ENCODE peak calls at places on chromosomes 1 and 21, in six cellular contexts. R, M, F, L, S and X are unnamed samples.

GRCh38 chr1:214581785-214582184 is 21.2 kb upstream of the CENPF start:
- DNase-seq in S (peak), R (no peak), F (no peak), M (peak), L (no peak), X (peak)

GRCh38 chr1:246647513-246647912 is 76.7 kb upstream of the SCCPDH start:
- DNase-seq in M (no peak), F (no peak), S (no peak), R (no peak), L (no peak), X (peak)

GRCh38 chr1:9558946-9559545 is 19.8 kb downstream of the SLC25A33 start:
- DNase-seq in S (no peak), M (no peak), F (no peak), R (no peak), L (no peak), X (no peak)

GRCh38 chr1:154857441-154858215 is 12.5 kb downstream of the KCNN3 start:
- DNase-seq in M (no peak), L (no peak), R (no peak), F (no peak), S (no peak), X (no peak)

GRCh38 chr1:227844320-227845114 is 29.0 kb downstream of the PRSS38 start:
- DNase-seq in S (no peak), F (no peak), L (no peak), M (no peak), R (no peak), X (no peak)

GRCh38 chr1:167722152-167722869 is 529 bp downstream of the MPZL1 start:
- DNase-seq in L (no peak), F (no peak), M (peak), R (no peak), S (peak), X (no peak)

GRCh38 chr1:209168204-209168603 is 415.3 kb upstream of the CAMK1G start:
- DNase-seq in S (peak), M (peak), R (no peak), L (no peak), F (no peak), X (peak)

GRCh38 chr1:74508449-74508848 is 4.0 kb downstream of the LRRC53 start:
- DNase-seq in L (no peak), S (no peak), M (no peak), R (no peak), F (no peak), X (no peak)

GRCh38 chr1:4657920-4658585 is 3.6 kb downstream of the AJAP1 start:
- DNase-seq in R (no peak), F (no peak), M (no peak), S (no peak), L (peak), X (no peak)

GRCh38 chr1:155975375-155976061 is 2.8 kb downstream of the ARHGEF2 start:
- DNase-seq in R (no peak), L (peak), F (no peak), M (no peak), S (no peak), X (no peak)

GRCh38 chr1:183911285-183911684 is 106.4 kb downstream of the RGL1 start:
- DNase-seq in R (no peak), L (no peak), F (no peak), M (no peak), S (no peak), X (no peak)

GRCh38 chr1:77412069-77412793 is 130.4 kb downstream of the AK5 start:
- DNase-seq in M (peak), F (no peak), S (no peak), L (no peak), R (no peak), X (peak)

GRCh38 chr1:45326627-45327591 is at the start of gene HPDL:
- DNase-seq in F (no peak), M (peak), L (peak), R (no peak), S (peak), X (peak)

GRCh38 chr21:43268804-43269186 is 100.0 kb downstream of the CRYAA start:
- DNase-seq in M (no peak), R (peak), S (no peak), F (no peak), L (no peak), X (no peak)

GRCh38 chr21:38440746-38441145 is 57.5 kb downstream of the ERG start:
- DNase-seq in M (peak), R (no peak), S (no peak), F (no peak), L (no peak), X (no peak)

GRCh38 chr1:91026320-91026719 is 4.5 kb upstream of the ZNF644 start:
- DNase-seq in L (no peak), F (no peak), S (no peak), R (no peak), M (no peak), X (no peak)

GRCh38 chr1:41851589-41851988 is 67.1 kb downstream of the HIVEP3 start:
- DNase-seq in S (no peak), R (no peak), M (peak), L (no peak), F (no peak), X (peak)

GRCh38 chr1:55131801-55132200 is 83.4 kb downstream of the USP24 start:
- DNase-seq in M (peak), R (no peak), S (no peak), L (no peak), F (no peak), X (peak)

GRCh38 chr1:4702464-4702863 is 48.1 kb downstream of the AJAP1 start:
- DNase-seq in M (no peak), L (no peak), F (no peak), R (no peak), S (no peak), X (no peak)

GRCh38 chr1:8443558-8444194 is 125.8 kb downstream of the SLC45A1 start:
- DNase-seq in R (no peak), S (no peak), M (peak), F (no peak), L (no peak), X (peak)

GRCh38 chr1:33383974-33384767 is 46.7 kb downstream of the PHC2 start:
- DNase-seq in M (peak), L (no peak), F (peak), S (no peak), R (no peak), X (peak)

GRCh38 chr1:22753396-22754083 is 42.9 kb downstream of the EPHB2 start:
- DNase-seq in S (no peak), L (no peak), R (no peak), M (peak), F (no peak), X (peak)

GRCh38 chr1:230708631-230709580 is 5.0 kb downstream of the AGT start:
- DNase-seq in S (peak), R (no peak), L (no peak), F (no peak), M (peak), X (peak)

GRCh38 chr1:243946946-243947345 is 96.9 kb upstream of the AKT3 start:
- DNase-seq in R (no peak), M (peak), F (peak), S (no peak), L (no peak), X (no peak)

GRCh38 chr21:36882776-36883175 is 83.7 kb downstream of the HLCS start:
- DNase-seq in L (no peak), F (no peak), M (peak), R (no peak), S (no peak), X (no peak)